ENCODE peak calls at places on chromosomes 5 and 9, in seven cellular contexts. N, B, H, P, X, S and T are unnamed samples.

GRCh38 chr9:3732077-3733038 is 206.6 kb upstream of the RFX3 start:
- DNase-seq in N (peak; percentile 55), B (no peak), H (peak; percentile 90), P (peak; percentile 76), X (peak; percentile 95), S (peak; percentile 24), T (peak; percentile 38)

GRCh38 chr5:35860686-35861085 is 4.0 kb downstream of the IL7R start:
- DNase-seq in N (no peak), B (no peak), H (peak; percentile 16), P (peak; percentile 37), X (peak; percentile 18), S (no peak), T (no peak)

GRCh38 chr9:36878986-36879982 is 154.8 kb downstream of the PAX5 start:
- DNase-seq in N (no peak), B (no peak), H (no peak), P (no peak), X (no peak), S (peak; percentile 55), T (no peak)

GRCh38 chr5:128844354-128844923 is 120.8 kb upstream of the SLC27A6 start:
- DNase-seq in N (no peak), B (no peak), H (peak; percentile 28), P (peak; percentile 6), X (no peak), S (no peak), T (no peak)

GRCh38 chr5:109803854-109804253 is 114.1 kb downstream of the MAN2A1 start:
- DNase-seq in N (no peak), B (no peak), H (no peak), P (no peak), X (no peak), S (no peak), T (no peak)

GRCh38 chr9:19408316-19408692 is 505 bp upstream of the ACER2 start:
- DNase-seq in N (no peak), B (no peak), H (no peak), P (no peak), X (no peak), S (no peak), T (no peak)

GRCh38 chr5:149024477-149024876 is 38.4 kb downstream of the SH3TC2 start:
- DNase-seq in N (no peak), B (no peak), H (peak; percentile 77), P (peak; percentile 78), X (no peak), S (no peak), T (no peak)

GRCh38 chr9:68418259-68418845 is 61.9 kb downstream of the PGM5 start:
- DNase-seq in N (no peak), B (no peak), H (no peak), P (no peak), X (no peak), S (no peak), T (no peak)

GRCh38 chr9:8457814-8458213 is 658.2 kb upstream of the DMAC1 start:
- DNase-seq in N (no peak), B (no peak), H (no peak), P (no peak), X (no peak), S (no peak), T (no peak)

GRCh38 chr9:87909310-87910041 is 8.3 kb upstream of the SPATA31C1 start:
- DNase-seq in N (no peak), B (no peak), H (no peak), P (no peak), X (no peak), S (no peak), T (no peak)